ENCODE peak calls at places on chromosomes 13 and 19, in four cellular contexts. One of them, this sample, is unnamed.

GRCh38 chr13:22198656-22199217 is 527.9 kb downstream of the FGF9 start:
- DNase-seq in HepG2: no peak
- DNase-seq in A549: no peak
- DNase-seq in K562: no peak
- DNase-seq in this sample: no peak

GRCh38 chr13:100382787-100383186 is 205.8 kb downstream of the GGACT start:
- DNase-seq in HepG2: no peak
- DNase-seq in A549: no peak
- DNase-seq in K562: no peak
- DNase-seq in this sample: no peak

GRCh38 chr19:31991984-31992655 is 353.3 kb upstream of the ZNF507 start:
- DNase-seq in HepG2: no peak
- DNase-seq in A549: no peak
- DNase-seq in K562: no peak
- DNase-seq in this sample: no peak

GRCh38 chr19:3148503-3148902 is 12.7 kb downstream of the GNA15 start:
- DNase-seq in HepG2: no peak
- DNase-seq in A549: no peak
- DNase-seq in K562: no peak
- DNase-seq in this sample: no peak

GRCh38 chr13:78022164-78022877 is 103.7 kb upstream of the EDNRB start:
- DNase-seq in HepG2: no peak
- DNase-seq in A549: no peak
- DNase-seq in K562: no peak
- DNase-seq in this sample: peak

GRCh38 chr19:37997911-37998344 is 90.9 kb downstream of the SIPA1L3 start:
- DNase-seq in HepG2: no peak
- DNase-seq in A549: peak
- DNase-seq in K562: no peak
- DNase-seq in this sample: no peak

GRCh38 chr13:43516401-43516826 is 270.4 kb downstream of the ENOX1 start:
- DNase-seq in HepG2: no peak
- DNase-seq in A549: no peak
- DNase-seq in K562: no peak
- DNase-seq in this sample: no peak

GRCh38 chr19:35704218-35704617 is at the start of gene ZBTB32:
- DNase-seq in HepG2: no peak
- DNase-seq in A549: no peak
- DNase-seq in K562: peak
- DNase-seq in this sample: no peak

GRCh38 chr19:18280247-18281081 is 958 bp downstream of the JUND start:
- DNase-seq in HepG2: peak
- DNase-seq in A549: peak
- DNase-seq in K562: peak
- DNase-seq in this sample: no peak

GRCh38 chr19:42191855-42192254 is 25.6 kb downstream of the DEDD2 start:
- DNase-seq in HepG2: peak
- DNase-seq in A549: peak
- DNase-seq in K562: no peak
- DNase-seq in this sample: no peak

GRCh38 chr13:80979035-80979641 is 638.2 kb upstream of the SPRY2 start:
- DNase-seq in HepG2: peak
- DNase-seq in A549: peak
- DNase-seq in K562: peak
- DNase-seq in this sample: peak

GRCh38 chr19:35641515-35642151 is at the start of gene ETV2:
- DNase-seq in HepG2: no peak
- DNase-seq in A549: no peak
- DNase-seq in K562: peak
- DNase-seq in this sample: no peak

GRCh38 chr13:23639672-23640275 is 69.6 kb downstream of the TNFRSF19 start:
- DNase-seq in HepG2: no peak
- DNase-seq in A549: no peak
- DNase-seq in K562: no peak
- DNase-seq in this sample: no peak

GRCh38 chr19:10001899-10002298 is 8.4 kb downstream of the COL5A3 start:
- DNase-seq in HepG2: peak
- DNase-seq in A549: peak
- DNase-seq in K562: peak
- DNase-seq in this sample: no peak

GRCh38 chr13:99657848-99658265 is 156.6 kb downstream of the TM9SF2 start:
- DNase-seq in HepG2: no peak
- DNase-seq in A549: peak
- DNase-seq in K562: no peak
- DNase-seq in this sample: no peak

GRCh38 chr19:19170053-19170945 is at the start of gene MEF2B:
- DNase-seq in HepG2: peak
- DNase-seq in A549: peak
- DNase-seq in K562: peak
- DNase-seq in this sample: no peak

GRCh38 chr13:52892925-52893324 is 44.5 kb upstream of the PCDH8 start:
- DNase-seq in HepG2: no peak
- DNase-seq in A549: no peak
- DNase-seq in K562: no peak
- DNase-seq in this sample: no peak

GRCh38 chr13:46374710-46375109 is 12.3 kb downstream of the RUBCNL start:
- DNase-seq in HepG2: no peak
- DNase-seq in A549: no peak
- DNase-seq in K562: peak
- DNase-seq in this sample: no peak

GRCh38 chr19:33624586-33625153 is 2.9 kb downstream of the CHST8 start:
- DNase-seq in HepG2: no peak
- DNase-seq in A549: no peak
- DNase-seq in K562: no peak
- DNase-seq in this sample: no peak

DNA sequence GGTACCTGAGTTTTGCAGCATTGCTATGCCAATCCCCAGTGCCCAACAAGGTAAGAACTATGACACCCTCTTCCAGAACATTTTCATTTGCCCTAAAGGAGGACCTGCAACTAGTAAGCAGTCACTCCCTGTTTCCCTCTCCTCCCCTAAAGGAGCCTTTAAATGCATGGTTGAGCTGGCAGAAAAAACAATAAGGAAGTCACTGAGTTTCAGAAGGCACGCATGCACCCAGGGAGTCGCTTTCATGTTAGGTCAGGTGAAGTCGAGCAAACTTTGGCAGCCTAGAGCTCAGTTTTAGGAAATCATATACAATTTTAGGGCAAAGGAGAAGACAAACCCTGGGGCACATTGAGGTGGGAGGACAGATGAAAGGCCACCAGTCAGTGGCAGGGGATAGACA is 11.8 kb downstream of the NLRP11 start:
- DNase-seq in HepG2: no peak
- DNase-seq in A549: no peak
- DNase-seq in K562: no peak
- DNase-seq in this sample: no peak
- TF ChIP-seq ESRRA in HepG2: no peak
- TF ChIP-seq ESRRA in A549: no peak
- TF ChIP-seq ESRRA in K562: no peak
- TF ChIP-seq ESRRA in this sample: no peak

GRCh38 chr13:32320528-32320927 is 5.2 kb downstream of the BRCA2 start:
- DNase-seq in HepG2: peak
- DNase-seq in A549: no peak
- DNase-seq in K562: no peak
- DNase-seq in this sample: no peak

GRCh38 chr13:32318072-32318471 is 2.8 kb downstream of the BRCA2 start:
- DNase-seq in HepG2: no peak
- DNase-seq in A549: no peak
- DNase-seq in K562: no peak
- DNase-seq in this sample: no peak

DNA sequence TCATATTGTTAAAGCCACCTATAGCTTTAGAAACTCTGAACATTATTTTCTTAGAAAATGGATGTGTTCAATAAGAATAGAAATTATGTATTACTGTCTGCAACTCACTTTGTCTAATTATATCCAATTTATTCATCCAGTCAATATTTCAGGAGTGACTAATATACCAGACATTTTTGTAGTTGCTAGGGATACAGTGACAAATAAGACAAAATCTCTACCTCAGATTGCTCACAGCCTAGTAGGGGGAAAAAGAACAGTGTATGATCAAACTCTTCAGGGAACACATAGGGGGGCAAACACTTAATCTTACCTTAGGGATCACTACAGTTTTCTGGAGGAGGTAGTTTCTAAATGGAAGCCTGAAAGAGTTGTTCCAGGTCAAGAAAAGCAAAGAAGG is 8.6 kb downstream of the BRCA2 start:
- DNase-seq in HepG2: no peak
- DNase-seq in A549: no peak
- DNase-seq in K562: no peak
- DNase-seq in this sample: no peak
- TF ChIP-seq HDAC2 in HepG2: no peak
- TF ChIP-seq HDAC2 in A549: no peak
- TF ChIP-seq HDAC2 in K562: no peak
- TF ChIP-seq HDAC2 in this sample: no peak

GRCh38 chr19:12838182-12838890 is at the start of gene MAST1:
- DNase-seq in HepG2: no peak
- DNase-seq in A549: peak
- DNase-seq in K562: peak
- DNase-seq in this sample: no peak
- TF ChIP-seq ESRRA in HepG2: no peak
- TF ChIP-seq ESRRA in A549: no peak
- TF ChIP-seq ESRRA in K562: no peak
- TF ChIP-seq ESRRA in this sample: no peak

GRCh38 chr13:65342938-65343337 is 1887.2 kb downstream of the PCDH9 start:
- DNase-seq in HepG2: no peak
- DNase-seq in A549: no peak
- DNase-seq in K562: no peak
- DNase-seq in this sample: no peak
- TF ChIP-seq HDAC2 in HepG2: no peak
- TF ChIP-seq HDAC2 in A549: no peak
- TF ChIP-seq HDAC2 in K562: no peak
- TF ChIP-seq HDAC2 in this sample: no peak

GRCh38 chr13:33279414-33279813 is 6.1 kb downstream of the STARD13 start:
- DNase-seq in HepG2: no peak
- DNase-seq in A549: peak
- DNase-seq in K562: no peak
- DNase-seq in this sample: no peak
- TF ChIP-seq ESRRA in HepG2: no peak
- TF ChIP-seq ESRRA in A549: no peak
- TF ChIP-seq ESRRA in K562: no peak
- TF ChIP-seq ESRRA in this sample: no peak

DNA sequence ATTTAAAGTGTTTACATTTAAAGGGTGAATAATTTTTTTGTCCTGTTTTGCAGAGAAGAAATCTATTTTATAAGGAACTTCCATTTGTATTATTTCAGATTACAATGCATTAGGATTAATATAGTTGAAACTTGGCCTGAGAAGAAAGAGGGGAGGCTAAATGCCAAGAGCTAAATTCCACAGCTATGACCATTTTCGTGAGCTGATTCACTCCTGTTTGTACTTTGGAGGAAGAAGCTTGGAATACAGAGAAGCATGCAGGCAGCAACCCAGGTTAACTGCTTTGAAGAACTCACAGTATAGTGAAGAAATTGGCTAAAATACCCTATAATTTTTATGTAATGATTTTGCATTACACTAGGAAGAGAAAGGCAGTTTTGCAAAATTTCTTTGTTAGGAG is 309.4 kb upstream of the KLF12 start:
- DNase-seq in HepG2: no peak
- DNase-seq in A549: peak
- DNase-seq in K562: no peak
- DNase-seq in this sample: no peak
- TF ChIP-seq HDAC2 in HepG2: no peak
- TF ChIP-seq HDAC2 in A549: no peak
- TF ChIP-seq HDAC2 in K562: no peak
- TF ChIP-seq HDAC2 in this sample: no peak

DNA sequence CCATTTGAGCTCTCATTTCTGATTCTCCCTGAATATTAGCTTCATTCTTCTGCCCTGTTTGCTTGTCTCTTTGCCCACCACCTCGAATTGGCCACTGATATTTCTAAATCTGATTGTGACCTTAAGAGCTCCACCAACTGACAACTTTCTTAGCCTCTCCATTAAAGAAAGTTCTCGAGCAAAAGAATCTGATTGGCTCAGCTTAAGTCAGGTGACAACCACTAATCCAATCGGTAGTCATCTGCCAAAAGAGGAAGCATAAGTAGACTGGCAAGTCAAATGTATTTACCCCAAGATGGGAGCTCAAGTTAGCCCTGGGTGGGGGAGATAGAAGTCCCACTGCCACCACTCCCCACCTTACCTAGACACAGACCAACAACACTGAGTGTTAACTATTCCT is 41.5 kb downstream of the NOTCH3 start:
- DNase-seq in HepG2: no peak
- DNase-seq in A549: peak
- DNase-seq in K562: peak
- DNase-seq in this sample: no peak
- TF ChIP-seq ESRRA in HepG2: no peak
- TF ChIP-seq ESRRA in A549: no peak
- TF ChIP-seq ESRRA in K562: no peak
- TF ChIP-seq ESRRA in this sample: no peak

GRCh38 chr13:73210218-73210883 is 151.5 kb downstream of the KLF5 start:
- DNase-seq in HepG2: peak
- DNase-seq in A549: peak
- DNase-seq in K562: no peak
- DNase-seq in this sample: no peak
- TF ChIP-seq HDAC2 in HepG2: no peak
- TF ChIP-seq HDAC2 in A549: no peak
- TF ChIP-seq HDAC2 in K562: no peak
- TF ChIP-seq HDAC2 in this sample: no peak

DNA sequence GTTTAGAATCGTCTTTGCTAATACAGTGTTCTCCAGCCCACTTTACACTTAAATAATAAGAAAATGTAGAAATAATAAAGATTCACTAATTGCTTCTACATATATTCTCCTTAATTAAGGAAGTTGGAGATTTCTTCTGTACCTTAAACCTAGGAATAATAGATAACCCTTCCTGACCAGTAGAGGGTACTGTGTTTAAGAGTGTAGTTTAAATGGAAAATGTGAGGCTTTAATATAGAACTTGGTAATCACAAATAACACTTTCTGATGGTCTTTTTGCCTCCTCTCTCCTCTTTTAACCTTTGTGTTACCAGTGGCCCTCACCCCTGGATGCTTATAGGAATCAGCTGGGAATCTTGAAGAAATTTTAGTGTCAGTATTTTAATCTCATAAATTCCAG is 20.7 kb downstream of the POMP start:
- DNase-seq in HepG2: peak
- DNase-seq in A549: no peak
- DNase-seq in K562: no peak
- DNase-seq in this sample: no peak
- TF ChIP-seq ESRRA in HepG2: no peak
- TF ChIP-seq ESRRA in A549: no peak
- TF ChIP-seq ESRRA in K562: no peak
- TF ChIP-seq ESRRA in this sample: no peak

DNA sequence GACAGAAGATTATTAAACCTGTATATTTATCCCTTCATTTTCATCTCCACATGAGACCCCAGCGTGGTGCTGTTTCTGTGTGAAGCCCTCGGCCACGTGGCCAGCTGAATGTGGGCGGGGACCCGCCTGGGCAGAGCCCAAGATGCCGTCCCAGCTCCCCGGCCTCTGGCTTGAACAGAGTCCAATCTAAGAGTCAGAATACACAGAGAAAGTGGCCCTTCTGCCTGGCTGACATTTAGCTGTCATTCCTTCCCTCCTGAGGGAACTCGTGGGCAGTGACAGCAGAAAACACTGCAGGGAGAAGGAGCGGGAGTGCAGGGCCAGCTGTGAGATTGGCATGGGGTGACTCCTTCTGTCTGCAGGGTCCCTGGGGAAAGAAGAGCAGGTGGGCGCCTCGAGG is 35.0 kb upstream of the UQCRFS1 start:
- DNase-seq in HepG2: no peak
- DNase-seq in A549: no peak
- DNase-seq in K562: no peak
- DNase-seq in this sample: no peak
- TF ChIP-seq HDAC2 in HepG2: no peak
- TF ChIP-seq HDAC2 in A549: no peak
- TF ChIP-seq HDAC2 in K562: no peak
- TF ChIP-seq HDAC2 in this sample: no peak

This sample was measured in GM12878.